ENCODE peak calls at places on chromosomes 11 and 22, in six cellular contexts. One of them, this sample, is unnamed.

GRCh38 chr11:117045956-117046355 is 52.3 kb downstream of the SIK3 start:
- DNase-seq in psoas muscle: no peak
- DNase-seq in ovary: no peak
- DNase-seq in endothelial cell of umbilical vein: no peak
- DNase-seq in heart right ventricle: no peak
- DNase-seq in adrenal gland: no peak
- DNase-seq in this sample: no peak

GRCh38 chr22:27133951-27134664 is 476.7 kb downstream of the MIAT start:
- DNase-seq in psoas muscle: peak; percentile 62
- DNase-seq in ovary: no peak
- DNase-seq in endothelial cell of umbilical vein: peak; percentile 60
- DNase-seq in heart right ventricle: no peak
- DNase-seq in adrenal gland: no peak
- DNase-seq in this sample: no peak

GRCh38 chr11:27873664-27874063 is 173.4 kb upstream of the BDNF start:
- DNase-seq in psoas muscle: no peak
- DNase-seq in ovary: no peak
- DNase-seq in endothelial cell of umbilical vein: no peak
- DNase-seq in heart right ventricle: no peak
- DNase-seq in adrenal gland: no peak
- DNase-seq in this sample: no peak

GRCh38 chr22:45645526-45646414 is 25.9 kb upstream of the ATXN10 start:
- DNase-seq in psoas muscle: peak; percentile 86
- DNase-seq in ovary: peak; percentile 84
- DNase-seq in endothelial cell of umbilical vein: peak; percentile 34
- DNase-seq in heart right ventricle: peak; percentile 54
- DNase-seq in adrenal gland: peak; percentile 67
- DNase-seq in this sample: peak; percentile 66

GRCh38 chr11:63613517-63614135 is 607 bp downstream of the PLAAT3 start:
- DNase-seq in psoas muscle: peak; percentile 84
- DNase-seq in ovary: peak; percentile 68
- DNase-seq in endothelial cell of umbilical vein: peak; percentile 29
- DNase-seq in heart right ventricle: peak; percentile 60
- DNase-seq in adrenal gland: peak; percentile 68
- DNase-seq in this sample: peak; percentile 58

GRCh38 chr11:43582837-43583462 is 97.6 kb upstream of the HSD17B12 start:
- DNase-seq in psoas muscle: no peak
- DNase-seq in ovary: no peak
- DNase-seq in endothelial cell of umbilical vein: no peak
- DNase-seq in heart right ventricle: no peak
- DNase-seq in adrenal gland: no peak
- DNase-seq in this sample: no peak

GRCh38 chr11:13669544-13670488 is 1.3 kb downstream of the FAR1 start:
- DNase-seq in psoas muscle: no peak
- DNase-seq in ovary: no peak
- DNase-seq in endothelial cell of umbilical vein: no peak
- DNase-seq in heart right ventricle: no peak
- DNase-seq in adrenal gland: no peak
- DNase-seq in this sample: no peak

GRCh38 chr11:114964676-114965214 is 286.4 kb downstream of the NXPE2 start:
- DNase-seq in psoas muscle: no peak
- DNase-seq in ovary: no peak
- DNase-seq in endothelial cell of umbilical vein: no peak
- DNase-seq in heart right ventricle: no peak
- DNase-seq in adrenal gland: no peak
- DNase-seq in this sample: no peak

GRCh38 chr11:119175493-119176077 is 7.1 kb downstream of the NLRX1 start:
- DNase-seq in psoas muscle: no peak
- DNase-seq in ovary: no peak
- DNase-seq in endothelial cell of umbilical vein: peak; percentile 34
- DNase-seq in heart right ventricle: no peak
- DNase-seq in adrenal gland: no peak
- DNase-seq in this sample: no peak

GRCh38 chr11:23789938-23790371 is 706.9 kb upstream of the LUZP2 start:
- DNase-seq in psoas muscle: no peak
- DNase-seq in ovary: no peak
- DNase-seq in endothelial cell of umbilical vein: no peak
- DNase-seq in heart right ventricle: no peak
- DNase-seq in adrenal gland: no peak
- DNase-seq in this sample: no peak

GRCh38 chr22:27804683-27805297 is 3.2 kb upstream of the MN1 start:
- DNase-seq in psoas muscle: peak; percentile 81
- DNase-seq in ovary: peak; percentile 80
- DNase-seq in endothelial cell of umbilical vein: peak; percentile 67
- DNase-seq in heart right ventricle: peak; percentile 80
- DNase-seq in adrenal gland: peak; percentile 75
- DNase-seq in this sample: peak; percentile 87

GRCh38 chr22:38412435-38413084 is 42.4 kb downstream of the KCNJ4 start:
- DNase-seq in psoas muscle: peak; percentile 50
- DNase-seq in ovary: peak; percentile 64
- DNase-seq in endothelial cell of umbilical vein: no peak
- DNase-seq in heart right ventricle: no peak
- DNase-seq in adrenal gland: peak; percentile 37
- DNase-seq in this sample: no peak

GRCh38 chr11:117809236-117810055 is 12.4 kb upstream of the DSCAML1 start:
- DNase-seq in psoas muscle: peak; percentile 82
- DNase-seq in ovary: peak; percentile 71
- DNase-seq in endothelial cell of umbilical vein: no peak
- DNase-seq in heart right ventricle: peak; percentile 80
- DNase-seq in adrenal gland: peak; percentile 67
- DNase-seq in this sample: peak; percentile 92

GRCh38 chr11:83389975-83390374 is 103.8 kb upstream of the CCDC90B start:
- DNase-seq in psoas muscle: no peak
- DNase-seq in ovary: no peak
- DNase-seq in endothelial cell of umbilical vein: no peak
- DNase-seq in heart right ventricle: no peak
- DNase-seq in adrenal gland: no peak
- DNase-seq in this sample: no peak

GRCh38 chr11:2690596-2691354 is 9.0 kb downstream of the KCNQ1OT1 start:
- DNase-seq in psoas muscle: peak; percentile 21
- DNase-seq in ovary: peak; percentile 55
- DNase-seq in endothelial cell of umbilical vein: no peak
- DNase-seq in heart right ventricle: no peak
- DNase-seq in adrenal gland: peak; percentile 12
- DNase-seq in this sample: no peak

GRCh38 chr11:35688023-35688422 is 25.4 kb downstream of the TRIM44 start:
- DNase-seq in psoas muscle: no peak
- DNase-seq in ovary: no peak
- DNase-seq in endothelial cell of umbilical vein: peak; percentile 48
- DNase-seq in heart right ventricle: no peak
- DNase-seq in adrenal gland: no peak
- DNase-seq in this sample: no peak

GRCh38 chr11:28581286-28582242 is 473.4 kb downstream of the METTL15 start:
- DNase-seq in psoas muscle: no peak
- DNase-seq in ovary: no peak
- DNase-seq in endothelial cell of umbilical vein: no peak
- DNase-seq in heart right ventricle: no peak
- DNase-seq in adrenal gland: no peak
- DNase-seq in this sample: no peak

GRCh38 chr11:6925636-6926207 is 504 bp upstream of the ZNF215 start:
- DNase-seq in psoas muscle: no peak
- DNase-seq in ovary: no peak
- DNase-seq in endothelial cell of umbilical vein: peak; percentile 26
- DNase-seq in heart right ventricle: no peak
- DNase-seq in adrenal gland: no peak
- DNase-seq in this sample: peak; percentile 10

GRCh38 chr11:73804712-73805111 is 17.0 kb downstream of the MRPL48 start:
- DNase-seq in psoas muscle: no peak
- DNase-seq in ovary: no peak
- DNase-seq in endothelial cell of umbilical vein: no peak
- DNase-seq in heart right ventricle: no peak
- DNase-seq in adrenal gland: no peak
- DNase-seq in this sample: no peak

GRCh38 chr22:27453688-27454087 is 347.9 kb downstream of the MN1 start:
- DNase-seq in psoas muscle: no peak
- DNase-seq in ovary: no peak
- DNase-seq in endothelial cell of umbilical vein: no peak
- DNase-seq in heart right ventricle: no peak
- DNase-seq in adrenal gland: no peak
- DNase-seq in this sample: no peak

GRCh38 chr22:26068571-26068970 is 100.7 kb upstream of the SEZ6L start:
- DNase-seq in psoas muscle: no peak
- DNase-seq in ovary: no peak
- DNase-seq in endothelial cell of umbilical vein: no peak
- DNase-seq in heart right ventricle: no peak
- DNase-seq in adrenal gland: no peak
- DNase-seq in this sample: no peak

GRCh38 chr11:89420981-89421380 is 70.2 kb downstream of the NOX4 start:
- DNase-seq in psoas muscle: no peak
- DNase-seq in ovary: no peak
- DNase-seq in endothelial cell of umbilical vein: peak; percentile 47
- DNase-seq in heart right ventricle: no peak
- DNase-seq in adrenal gland: no peak
- DNase-seq in this sample: no peak

GRCh38 chr11:16925495-16926065 is 88.6 kb downstream of the PLEKHA7 start:
- DNase-seq in psoas muscle: peak; percentile 64
- DNase-seq in ovary: peak; percentile 78
- DNase-seq in endothelial cell of umbilical vein: peak; percentile 46
- DNase-seq in heart right ventricle: peak; percentile 23
- DNase-seq in adrenal gland: peak; percentile 59
- DNase-seq in this sample: peak; percentile 80

GRCh38 chr11:111797145-111797581 is 31.0 kb upstream of the PPP2R1B start:
- DNase-seq in psoas muscle: no peak
- DNase-seq in ovary: no peak
- DNase-seq in endothelial cell of umbilical vein: peak; percentile 53
- DNase-seq in heart right ventricle: no peak
- DNase-seq in adrenal gland: no peak
- DNase-seq in this sample: no peak

GRCh38 chr22:20080445-20080775 is 369 bp downstream of the DGCR8 start:
- DNase-seq in psoas muscle: peak; percentile 83
- DNase-seq in ovary: peak; percentile 72
- DNase-seq in endothelial cell of umbilical vein: peak; percentile 43
- DNase-seq in heart right ventricle: peak; percentile 47
- DNase-seq in adrenal gland: peak; percentile 49
- DNase-seq in this sample: peak; percentile 88

GRCh38 chr22:45225732-45226560 is 14.7 kb downstream of the KIAA0930 start:
- DNase-seq in psoas muscle: peak; percentile 74
- DNase-seq in ovary: no peak
- DNase-seq in endothelial cell of umbilical vein: no peak
- DNase-seq in heart right ventricle: no peak
- DNase-seq in adrenal gland: peak; percentile 52
- DNase-seq in this sample: peak; percentile 75

GRCh38 chr11:78138694-78139421 is 568 bp downstream of the ALG8 start:
- DNase-seq in psoas muscle: no peak
- DNase-seq in ovary: no peak
- DNase-seq in endothelial cell of umbilical vein: no peak
- DNase-seq in heart right ventricle: no peak
- DNase-seq in adrenal gland: no peak
- DNase-seq in this sample: no peak

GRCh38 chr11:124877631-124878496 is 12.6 kb downstream of the ROBO3 start:
- DNase-seq in psoas muscle: no peak
- DNase-seq in ovary: peak; percentile 37
- DNase-seq in endothelial cell of umbilical vein: peak; percentile 21
- DNase-seq in heart right ventricle: no peak
- DNase-seq in adrenal gland: no peak
- DNase-seq in this sample: no peak

GRCh38 chr11:124875401-124875800 is 10.2 kb downstream of the ROBO3 start:
- DNase-seq in psoas muscle: no peak
- DNase-seq in ovary: no peak
- DNase-seq in endothelial cell of umbilical vein: no peak
- DNase-seq in heart right ventricle: no peak
- DNase-seq in adrenal gland: no peak
- DNase-seq in this sample: no peak

GRCh38 chr11:124874571-124875255 is 9.5 kb downstream of the ROBO3 start:
- DNase-seq in psoas muscle: no peak
- DNase-seq in ovary: peak; percentile 34
- DNase-seq in endothelial cell of umbilical vein: no peak
- DNase-seq in heart right ventricle: no peak
- DNase-seq in adrenal gland: no peak
- DNase-seq in this sample: no peak

GRCh38 chr11:124876818-124877630 is 11.8 kb downstream of the ROBO3 start:
- DNase-seq in psoas muscle: no peak
- DNase-seq in ovary: no peak
- DNase-seq in endothelial cell of umbilical vein: peak; percentile 35
- DNase-seq in heart right ventricle: no peak
- DNase-seq in adrenal gland: no peak
- DNase-seq in this sample: peak; percentile 62

GRCh38 chr11:124875943-124876817 is 10.9 kb downstream of the ROBO3 start:
- DNase-seq in psoas muscle: peak; percentile 91
- DNase-seq in ovary: peak; percentile 96
- DNase-seq in endothelial cell of umbilical vein: peak; percentile 97
- DNase-seq in heart right ventricle: peak; percentile 89
- DNase-seq in adrenal gland: peak; percentile 87
- DNase-seq in this sample: peak; percentile 96
- H3K27ac ChIP-seq in psoas muscle: peak overlapping the region; percentile 71
- H3K27ac ChIP-seq in ovary: peak overlapping the region; percentile 96
- H3K27ac ChIP-seq in endothelial cell of umbilical vein: peak overlapping the region; percentile 65
- H3K27ac ChIP-seq in heart right ventricle: peak overlapping the region; percentile 93
- H3K27ac ChIP-seq in adrenal gland: peak overlapping the region; percentile 94
- H3K27ac ChIP-seq in this sample: peak overlapping the region; percentile 48

GRCh38 chr22:42433754-42434153 is 1.6 kb upstream of the NFAM1 start:
- DNase-seq in psoas muscle: no peak
- DNase-seq in ovary: no peak
- DNase-seq in endothelial cell of umbilical vein: no peak
- DNase-seq in heart right ventricle: no peak
- DNase-seq in adrenal gland: no peak
- DNase-seq in this sample: no peak
- H3K27ac ChIP-seq in psoas muscle: no peak overlapping the region
- H3K27ac ChIP-seq in ovary: no peak overlapping the region
- H3K27ac ChIP-seq in endothelial cell of umbilical vein: no peak overlapping the region
- H3K27ac ChIP-seq in heart right ventricle: no peak overlapping the region
- H3K27ac ChIP-seq in adrenal gland: no peak overlapping the region
- H3K27ac ChIP-seq in this sample: no peak overlapping the region

GRCh38 chr11:124761301-124762021 is 629 bp downstream of the ESAM start:
- DNase-seq in psoas muscle: no peak
- DNase-seq in ovary: no peak
- DNase-seq in endothelial cell of umbilical vein: peak; percentile 51
- DNase-seq in heart right ventricle: peak; percentile 81
- DNase-seq in adrenal gland: no peak
- DNase-seq in this sample: peak; percentile 60

GRCh38 chr11:124760205-124760652 is 1.9 kb downstream of the ESAM start:
- DNase-seq in psoas muscle: peak; percentile 69
- DNase-seq in ovary: no peak
- DNase-seq in endothelial cell of umbilical vein: peak; percentile 59
- DNase-seq in heart right ventricle: peak; percentile 56
- DNase-seq in adrenal gland: no peak
- DNase-seq in this sample: peak; percentile 81

GRCh38 chr11:124759268-124760204 is 2.6 kb downstream of the ESAM start:
- DNase-seq in psoas muscle: peak; percentile 76
- DNase-seq in ovary: no peak
- DNase-seq in endothelial cell of umbilical vein: peak; percentile 100
- DNase-seq in heart right ventricle: peak; percentile 88
- DNase-seq in adrenal gland: peak; percentile 59
- DNase-seq in this sample: peak; percentile 91

GRCh38 chr11:124762077-124762623 is at the start of gene ESAM:
- DNase-seq in psoas muscle: no peak
- DNase-seq in ovary: no peak
- DNase-seq in endothelial cell of umbilical vein: no peak
- DNase-seq in heart right ventricle: peak; percentile 67
- DNase-seq in adrenal gland: no peak
- DNase-seq in this sample: peak; percentile 82

GRCh38 chr11:124760806-124761205 is 1.3 kb downstream of the ESAM start:
- DNase-seq in psoas muscle: no peak
- DNase-seq in ovary: no peak
- DNase-seq in endothelial cell of umbilical vein: no peak
- DNase-seq in heart right ventricle: no peak
- DNase-seq in adrenal gland: no peak
- DNase-seq in this sample: no peak
- H3K27ac ChIP-seq in psoas muscle: peak overlapping the region; percentile 81
- H3K27ac ChIP-seq in ovary: peak overlapping the region; percentile 9
- H3K27ac ChIP-seq in endothelial cell of umbilical vein: peak overlapping the region; percentile 100
- H3K27ac ChIP-seq in heart right ventricle: peak overlapping the region; percentile 99
- H3K27ac ChIP-seq in adrenal gland: peak overlapping the region; percentile 55
- H3K27ac ChIP-seq in this sample: peak overlapping the region; percentile 80

GRCh38 chr11:106461148-106461547 is 383.7 kb downstream of the AASDHPPT start:
- DNase-seq in psoas muscle: no peak
- DNase-seq in ovary: no peak
- DNase-seq in endothelial cell of umbilical vein: no peak
- DNase-seq in heart right ventricle: peak; percentile 34
- DNase-seq in adrenal gland: no peak
- DNase-seq in this sample: no peak
- H3K27ac ChIP-seq in psoas muscle: no peak overlapping the region
- H3K27ac ChIP-seq in ovary: no peak overlapping the region
- H3K27ac ChIP-seq in endothelial cell of umbilical vein: no peak overlapping the region
- H3K27ac ChIP-seq in heart right ventricle: no peak overlapping the region
- H3K27ac ChIP-seq in adrenal gland: peak overlapping the region; percentile 59
- H3K27ac ChIP-seq in this sample: no peak overlapping the region

This sample was measured in right cardiac atrium.